ENCODE peak calls at places on chromosomes 11 and 22, in nine cellular contexts. N is C1 segment of cervical spinal cord; X is GM12878; Z is A673; I is stimulated activated CD8-positive, alpha-beta memory T cell treated with anti-CD3 and anti-CD28 coated beads, Interleukin-7, amount 100 ng/mL, for 24 hours; F is Caco-2; S is head of caudate nucleus; T is T-helper 22 cell; W is AG08395. Q is an unnamed sample.
A peak's percentile ranks its signal among the peaks of the same experiment; 100 is the strongest.

GRCh38 chr11:58628446-58628845 is 6.0 kb downstream of the CNTF start:
- DNase-seq in I (no peak), W (no peak), Z (no peak), N (no peak), X (no peak), F (no peak), T (no peak), S (peak; percentile 29), Q (no peak)

GRCh38 chr22:29633514-29634312 is 30.3 kb downstream of the NF2 start:
- DNase-seq in F (no peak), N (no peak), S (no peak), X (no peak), Z (no peak), I (no peak), W (no peak), T (no peak), Q (no peak)

GRCh38 chr22:17266261-17266971 is 47.2 kb upstream of the ADA2 start:
- DNase-seq in Z (peak; percentile 98), S (peak; percentile 32), F (peak; percentile 76), T (no peak), N (no peak), X (no peak), I (no peak), W (no peak), Q (no peak)

GRCh38 chr11:123800041-123800440 is 6.1 kb downstream of the OR6M1 start:
- DNase-seq in F (no peak), I (no peak), S (no peak), Z (no peak), W (no peak), N (no peak), T (no peak), X (no peak), Q (no peak)

GRCh38 chr11:47189100-47189834 is 3.0 kb upstream of the PACSIN3 start:
- DNase-seq in I (no peak), S (no peak), Z (peak; percentile 45), N (no peak), T (no peak), W (peak; percentile 68), F (peak; percentile 89), X (no peak), Q (peak; percentile 12)

GRCh38 chr11:69004411-69005182 is 8.4 kb downstream of the MRGPRF start:
- DNase-seq in T (no peak), X (no peak), W (no peak), Z (no peak), I (no peak), S (no peak), N (no peak), F (no peak), Q (no peak)

GRCh38 chr22:20904008-20904979 is 12.9 kb upstream of the CRKL start:
- DNase-seq in N (no peak), I (no peak), F (no peak), Z (peak; percentile 17), S (no peak), W (peak; percentile 93), X (no peak), T (no peak), Q (no peak)

GRCh38 chr11:130141561-130142341 is 17.8 kb upstream of the ST14 start:
- DNase-seq in Z (no peak), S (no peak), W (peak; percentile 39), X (no peak), T (no peak), N (no peak), F (no peak), I (no peak), Q (no peak)

GRCh38 chr11:69540118-69541000 is 58.9 kb downstream of the LINC01488 start:
- DNase-seq in S (peak; percentile 39), T (no peak), N (no peak), X (no peak), I (no peak), F (no peak), W (no peak), Z (no peak), Q (peak; percentile 21)

GRCh38 chr11:78218707-78219492 is 30.2 kb downstream of the USP35 start:
- DNase-seq in I (no peak), F (no peak), W (no peak), X (no peak), Z (no peak), N (no peak), T (no peak), S (no peak), Q (no peak)